ENCODE peak calls at places on chromosomes 5 and 9, in four cellular contexts. One of them, this sample, is unnamed.

GRCh38 chr5:78467744-78468357 is 107.4 kb downstream of the SCAMP1 start:
- DNase-seq in mucosa of descending colon: no peak
- DNase-seq in AG10803: peak
- DNase-seq in AG04449: no peak
- DNase-seq in this sample: peak

GRCh38 chr5:180977852-180978251 is 10.8 kb upstream of the BTNL3 start:
- DNase-seq in AG04449: no peak
- DNase-seq in AG10803: no peak
- DNase-seq in mucosa of descending colon: no peak
- DNase-seq in this sample: no peak

GRCh38 chr5:132489871-132490483 is 596 bp downstream of the IRF1 start:
- DNase-seq in AG04449: no peak
- DNase-seq in mucosa of descending colon: peak
- DNase-seq in AG10803: peak
- DNase-seq in this sample: no peak

GRCh38 chr9:136577941-136578619 is 32.2 kb upstream of the NOTCH1 start:
- DNase-seq in AG10803: no peak
- DNase-seq in AG04449: no peak
- DNase-seq in mucosa of descending colon: no peak
- DNase-seq in this sample: no peak

GRCh38 chr5:137075163-137075970 is 423.8 kb downstream of the SPOCK1 start:
- DNase-seq in AG10803: no peak
- DNase-seq in AG04449: no peak
- DNase-seq in mucosa of descending colon: peak
- DNase-seq in this sample: peak

GRCh38 chr5:172841258-172841657 is 7.2 kb downstream of the ERGIC1 start:
- DNase-seq in AG04449: no peak
- DNase-seq in AG10803: no peak
- DNase-seq in mucosa of descending colon: no peak
- DNase-seq in this sample: no peak

GRCh38 chr9:75471549-75472114 is 383.3 kb downstream of the OSTF1 start:
- DNase-seq in AG10803: no peak
- DNase-seq in mucosa of descending colon: no peak
- DNase-seq in AG04449: no peak
- DNase-seq in this sample: no peak

GRCh38 chr9:35952526-35953191 is 5.3 kb downstream of the OR2S2 start:
- DNase-seq in AG04449: no peak
- DNase-seq in mucosa of descending colon: no peak
- DNase-seq in AG10803: no peak
- DNase-seq in this sample: peak

GRCh38 chr9:114386361-114386885 is 1.4 kb downstream of the AKNA start:
- DNase-seq in AG04449: no peak
- DNase-seq in AG10803: no peak
- DNase-seq in mucosa of descending colon: no peak
- DNase-seq in this sample: no peak

GRCh38 chr9:70054546-70054945 is 10.9 kb downstream of the MAMDC2 start:
- DNase-seq in AG10803: no peak
- DNase-seq in AG04449: no peak
- DNase-seq in mucosa of descending colon: no peak
- DNase-seq in this sample: no peak

GRCh38 chr9:122053546-122053945 is 39.6 kb downstream of the TTLL11 start:
- DNase-seq in AG04449: no peak
- DNase-seq in mucosa of descending colon: peak
- DNase-seq in AG10803: peak
- DNase-seq in this sample: no peak

GRCh38 chr5:161306354-161306990 is 240.1 kb downstream of the GABRB2 start:
- DNase-seq in mucosa of descending colon: no peak
- DNase-seq in AG10803: no peak
- DNase-seq in AG04449: no peak
- DNase-seq in this sample: no peak

GRCh38 chr9:34334337-34334824 is 5.0 kb downstream of the NUDT2 start:
- DNase-seq in AG04449: no peak
- DNase-seq in mucosa of descending colon: no peak
- DNase-seq in AG10803: peak
- DNase-seq in this sample: no peak

GRCh38 chr9:95182854-95183563 is 134.5 kb downstream of the FANCC start:
- DNase-seq in AG04449: no peak
- DNase-seq in mucosa of descending colon: no peak
- DNase-seq in AG10803: no peak
- DNase-seq in this sample: no peak
- TF ChIP-seq CTCF in AG04449: peak
- TF ChIP-seq CTCF in mucosa of descending colon: no peak
- TF ChIP-seq CTCF in AG10803: peak
- TF ChIP-seq CTCF in this sample: no peak

GRCh38 chr5:149904977-149905376 is 39.6 kb downstream of the PDE6A start:
- DNase-seq in AG04449: no peak
- DNase-seq in mucosa of descending colon: peak
- DNase-seq in AG10803: no peak
- DNase-seq in this sample: no peak

GRCh38 chr5:149902177-149902576 is 42.4 kb downstream of the PDE6A start:
- DNase-seq in AG10803: no peak
- DNase-seq in mucosa of descending colon: no peak
- DNase-seq in AG04449: no peak
- DNase-seq in this sample: no peak

GRCh38 chr5:149903441-149903840 is 41.2 kb downstream of the PDE6A start:
- DNase-seq in mucosa of descending colon: no peak
- DNase-seq in AG04449: no peak
- DNase-seq in AG10803: no peak
- DNase-seq in this sample: no peak

GRCh38 chr5:149901511-149901910 is 43.1 kb downstream of the PDE6A start:
- DNase-seq in AG04449: no peak
- DNase-seq in AG10803: no peak
- DNase-seq in mucosa of descending colon: no peak
- DNase-seq in this sample: no peak

GRCh38 chr5:149904293-149904886 is 40.2 kb downstream of the PDE6A start:
- DNase-seq in AG04449: no peak
- DNase-seq in AG10803: no peak
- DNase-seq in mucosa of descending colon: no peak
- DNase-seq in this sample: no peak
- TF ChIP-seq CTCF in AG04449: no peak
- TF ChIP-seq CTCF in AG10803: no peak
- TF ChIP-seq CTCF in mucosa of descending colon: no peak
- TF ChIP-seq CTCF in this sample: peak

GRCh38 chr5:146425023-146425422 is 22.1 kb upstream of the TCERG1 start:
- DNase-seq in AG04449: no peak
- DNase-seq in mucosa of descending colon: no peak
- DNase-seq in AG10803: no peak
- DNase-seq in this sample: no peak
- TF ChIP-seq CTCF in AG04449: no peak
- TF ChIP-seq CTCF in mucosa of descending colon: no peak
- TF ChIP-seq CTCF in AG10803: no peak
- TF ChIP-seq CTCF in this sample: no peak

GRCh38 chr5:54443264-54443663 is 12.2 kb upstream of the HSPB3 start:
- DNase-seq in mucosa of descending colon: peak
- DNase-seq in AG10803: peak
- DNase-seq in AG04449: no peak
- DNase-seq in this sample: peak
- TF ChIP-seq CTCF in mucosa of descending colon: no peak
- TF ChIP-seq CTCF in AG10803: peak
- TF ChIP-seq CTCF in AG04449: peak
- TF ChIP-seq CTCF in this sample: peak